ENCODE peak calls at places on chromosome 10, in eight cellular contexts. One of them, this sample, is unnamed. For H3K4me1, the result is how much of the 10 kb centered on the place peaks cover.

GRCh38 chr10:107914450-107915276 is 750.2 kb upstream of the SORCS1 start:
- DNase-seq in CD4-positive, CD25-positive, alpha-beta regulatory T cell: no peak
- DNase-seq in mammary epithelial cell: peak
- DNase-seq in ovary: no peak
- DNase-seq in adrenal gland: no peak
- DNase-seq in transverse colon: peak
- DNase-seq in neural progenitor cell: peak
- DNase-seq in stomach: no peak
- DNase-seq in this sample: no peak

GRCh38 chr10:131901181-131901829 is 497 bp downstream of the PPP2R2D start:
- DNase-seq in CD4-positive, CD25-positive, alpha-beta regulatory T cell: peak
- DNase-seq in mammary epithelial cell: no peak
- DNase-seq in ovary: peak
- DNase-seq in adrenal gland: peak
- DNase-seq in transverse colon: peak
- DNase-seq in neural progenitor cell: peak
- DNase-seq in stomach: peak
- DNase-seq in this sample: no peak

GRCh38 chr10:33321516-33321915 is 13.0 kb downstream of the NRP1 start:
- DNase-seq in CD4-positive, CD25-positive, alpha-beta regulatory T cell: no peak
- DNase-seq in mammary epithelial cell: no peak
- DNase-seq in ovary: no peak
- DNase-seq in adrenal gland: no peak
- DNase-seq in transverse colon: no peak
- DNase-seq in neural progenitor cell: no peak
- DNase-seq in stomach: no peak
- DNase-seq in this sample: no peak

GRCh38 chr10:101270763-101271162 is 41.5 kb upstream of the LBX1 start:
- DNase-seq in CD4-positive, CD25-positive, alpha-beta regulatory T cell: no peak
- DNase-seq in mammary epithelial cell: no peak
- DNase-seq in ovary: no peak
- DNase-seq in adrenal gland: no peak
- DNase-seq in transverse colon: no peak
- DNase-seq in neural progenitor cell: no peak
- DNase-seq in stomach: no peak
- DNase-seq in this sample: no peak

GRCh38 chr10:102917314-102917961 is 656 bp upstream of the CNNM2 start:
- DNase-seq in CD4-positive, CD25-positive, alpha-beta regulatory T cell: peak
- DNase-seq in mammary epithelial cell: peak
- DNase-seq in ovary: peak
- DNase-seq in adrenal gland: peak
- DNase-seq in transverse colon: peak
- DNase-seq in neural progenitor cell: peak
- DNase-seq in stomach: peak
- DNase-seq in this sample: no peak

GRCh38 chr10:97879241-97879640 is 29.6 kb downstream of the GOLGA7B start:
- DNase-seq in CD4-positive, CD25-positive, alpha-beta regulatory T cell: no peak
- DNase-seq in mammary epithelial cell: no peak
- DNase-seq in ovary: no peak
- DNase-seq in adrenal gland: no peak
- DNase-seq in transverse colon: no peak
- DNase-seq in neural progenitor cell: no peak
- DNase-seq in stomach: no peak
- DNase-seq in this sample: no peak

GRCh38 chr10:66538352-66538751 is 387.5 kb upstream of the LRRTM3 start:
- DNase-seq in CD4-positive, CD25-positive, alpha-beta regulatory T cell: no peak
- DNase-seq in mammary epithelial cell: no peak
- DNase-seq in ovary: no peak
- DNase-seq in adrenal gland: no peak
- DNase-seq in transverse colon: no peak
- DNase-seq in neural progenitor cell: no peak
- DNase-seq in stomach: no peak
- DNase-seq in this sample: no peak

GRCh38 chr10:43398939-43399871 is 9.8 kb downstream of the HNRNPF start:
- DNase-seq in CD4-positive, CD25-positive, alpha-beta regulatory T cell: no peak
- DNase-seq in mammary epithelial cell: no peak
- DNase-seq in ovary: no peak
- DNase-seq in adrenal gland: no peak
- DNase-seq in transverse colon: no peak
- DNase-seq in neural progenitor cell: no peak
- DNase-seq in stomach: no peak
- DNase-seq in this sample: no peak

GRCh38 chr10:7027913-7028808 is 382.7 kb downstream of the SFMBT2 start:
- DNase-seq in CD4-positive, CD25-positive, alpha-beta regulatory T cell: no peak
- DNase-seq in mammary epithelial cell: peak
- DNase-seq in ovary: no peak
- DNase-seq in adrenal gland: no peak
- DNase-seq in transverse colon: no peak
- DNase-seq in neural progenitor cell: no peak
- DNase-seq in stomach: no peak
- DNase-seq in this sample: peak

GRCh38 chr10:124500767-124501166 is 39.1 kb downstream of the LHPP start:
- DNase-seq in CD4-positive, CD25-positive, alpha-beta regulatory T cell: no peak
- DNase-seq in mammary epithelial cell: no peak
- DNase-seq in ovary: no peak
- DNase-seq in adrenal gland: no peak
- DNase-seq in transverse colon: no peak
- DNase-seq in neural progenitor cell: no peak
- DNase-seq in stomach: no peak
- DNase-seq in this sample: no peak

GRCh38 chr10:80535671-80536360 is 1.9 kb upstream of the SH2D4B start:
- DNase-seq in CD4-positive, CD25-positive, alpha-beta regulatory T cell: peak
- DNase-seq in mammary epithelial cell: peak
- DNase-seq in ovary: peak
- DNase-seq in adrenal gland: peak
- DNase-seq in transverse colon: peak
- DNase-seq in neural progenitor cell: peak
- DNase-seq in stomach: peak
- DNase-seq in this sample: peak

GRCh38 chr10:114716811-114717404 is 58.8 kb upstream of the ABLIM1 start:
- DNase-seq in CD4-positive, CD25-positive, alpha-beta regulatory T cell: no peak
- DNase-seq in mammary epithelial cell: no peak
- DNase-seq in ovary: no peak
- DNase-seq in adrenal gland: no peak
- DNase-seq in transverse colon: no peak
- DNase-seq in neural progenitor cell: no peak
- DNase-seq in stomach: no peak
- DNase-seq in this sample: no peak

GRCh38 chr10:131810036-131810804 is 90.6 kb upstream of the PPP2R2D start:
- DNase-seq in CD4-positive, CD25-positive, alpha-beta regulatory T cell: no peak
- DNase-seq in mammary epithelial cell: no peak
- DNase-seq in ovary: no peak
- DNase-seq in adrenal gland: no peak
- DNase-seq in transverse colon: no peak
- DNase-seq in neural progenitor cell: no peak
- DNase-seq in stomach: peak
- DNase-seq in this sample: no peak

GRCh38 chr10:91433620-91434019 is 23.5 kb downstream of the HECTD2 start:
- DNase-seq in CD4-positive, CD25-positive, alpha-beta regulatory T cell: no peak
- DNase-seq in mammary epithelial cell: no peak
- DNase-seq in ovary: no peak
- DNase-seq in adrenal gland: no peak
- DNase-seq in transverse colon: no peak
- DNase-seq in neural progenitor cell: no peak
- DNase-seq in stomach: no peak
- DNase-seq in this sample: no peak

GRCh38 chr10:93074597-93075368 is 1.1 kb downstream of the CYP26A1 start:
- DNase-seq in CD4-positive, CD25-positive, alpha-beta regulatory T cell: no peak
- DNase-seq in mammary epithelial cell: no peak
- DNase-seq in ovary: no peak
- DNase-seq in adrenal gland: no peak
- DNase-seq in transverse colon: no peak
- DNase-seq in neural progenitor cell: peak
- DNase-seq in stomach: no peak
- DNase-seq in this sample: no peak

GRCh38 chr10:63268798-63269503 is 135.8 kb downstream of the NRBF2 start:
- DNase-seq in CD4-positive, CD25-positive, alpha-beta regulatory T cell: peak
- DNase-seq in mammary epithelial cell: peak
- DNase-seq in ovary: peak
- DNase-seq in adrenal gland: peak
- DNase-seq in transverse colon: peak
- DNase-seq in neural progenitor cell: peak
- DNase-seq in stomach: peak
- DNase-seq in this sample: peak

GRCh38 chr10:102188298-102188940 is 36.2 kb downstream of the NOLC1 start:
- DNase-seq in CD4-positive, CD25-positive, alpha-beta regulatory T cell: no peak
- DNase-seq in mammary epithelial cell: no peak
- DNase-seq in ovary: no peak
- DNase-seq in adrenal gland: no peak
- DNase-seq in transverse colon: peak
- DNase-seq in neural progenitor cell: peak
- DNase-seq in stomach: no peak
- DNase-seq in this sample: no peak

GRCh38 chr10:71157435-71157834 is 54.9 kb upstream of the UNC5B start:
- DNase-seq in CD4-positive, CD25-positive, alpha-beta regulatory T cell: no peak
- DNase-seq in mammary epithelial cell: no peak
- DNase-seq in ovary: no peak
- DNase-seq in adrenal gland: no peak
- DNase-seq in transverse colon: no peak
- DNase-seq in neural progenitor cell: no peak
- DNase-seq in stomach: no peak
- DNase-seq in this sample: no peak

GRCh38 chr10:71435571-71436267 is 39.0 kb downstream of the CDH23 start:
- DNase-seq in CD4-positive, CD25-positive, alpha-beta regulatory T cell: no peak
- DNase-seq in mammary epithelial cell: no peak
- DNase-seq in ovary: no peak
- DNase-seq in adrenal gland: no peak
- DNase-seq in transverse colon: peak
- DNase-seq in neural progenitor cell: no peak
- DNase-seq in stomach: no peak
- DNase-seq in this sample: no peak

GRCh38 chr10:86711957-86712708 is 43.8 kb downstream of the LDB3 start:
- DNase-seq in CD4-positive, CD25-positive, alpha-beta regulatory T cell: no peak
- DNase-seq in mammary epithelial cell: peak
- DNase-seq in ovary: no peak
- DNase-seq in adrenal gland: peak
- DNase-seq in transverse colon: no peak
- DNase-seq in neural progenitor cell: peak
- DNase-seq in stomach: no peak
- DNase-seq in this sample: no peak

GRCh38 chr10:44966816-44967509 is 7.4 kb downstream of the RASSF4 start:
- DNase-seq in CD4-positive, CD25-positive, alpha-beta regulatory T cell: no peak
- DNase-seq in mammary epithelial cell: no peak
- DNase-seq in ovary: peak
- DNase-seq in adrenal gland: no peak
- DNase-seq in transverse colon: no peak
- DNase-seq in neural progenitor cell: no peak
- DNase-seq in stomach: no peak
- DNase-seq in this sample: no peak

GRCh38 chr10:31320179-31320597 is 1.2 kb downstream of the ZEB1 start:
- DNase-seq in CD4-positive, CD25-positive, alpha-beta regulatory T cell: peak
- DNase-seq in mammary epithelial cell: peak
- DNase-seq in ovary: peak
- DNase-seq in adrenal gland: peak
- DNase-seq in transverse colon: peak
- DNase-seq in neural progenitor cell: peak
- DNase-seq in stomach: peak
- DNase-seq in this sample: no peak

DNA sequence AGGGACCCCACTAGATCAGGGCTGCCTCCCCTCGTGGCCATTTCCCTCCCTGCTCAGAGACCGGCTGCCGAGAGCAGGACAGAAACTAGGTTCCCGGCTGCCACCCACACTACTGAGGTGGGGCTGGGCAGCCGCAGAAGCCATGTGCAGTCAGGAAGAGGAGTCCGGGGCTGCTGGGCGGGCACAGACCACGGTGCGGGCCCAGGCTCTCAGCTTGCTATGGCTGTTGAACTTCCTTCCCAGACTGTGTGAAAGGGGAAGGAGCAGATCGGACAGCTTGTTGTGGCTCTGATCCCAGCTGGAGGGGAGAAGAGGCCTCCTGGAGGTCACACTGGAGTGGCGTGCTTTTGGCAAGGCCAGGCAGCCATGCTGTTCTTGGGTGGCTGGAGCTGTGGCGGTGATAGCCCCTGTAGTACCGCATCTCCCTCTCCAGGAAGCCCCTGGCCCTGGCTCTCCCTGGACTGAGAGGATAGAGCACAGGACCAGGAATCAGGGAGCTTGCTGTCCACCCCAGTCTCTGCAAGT is 56.8 kb downstream of the HK1 start:
- DNase-seq in CD4-positive, CD25-positive, alpha-beta regulatory T cell: no peak
- DNase-seq in mammary epithelial cell: no peak
- DNase-seq in ovary: peak
- DNase-seq in adrenal gland: peak
- DNase-seq in transverse colon: peak
- DNase-seq in neural progenitor cell: no peak
- DNase-seq in stomach: no peak
- DNase-seq in this sample: no peak
- H3K4me1 ChIP-seq in CD4-positive, CD25-positive, alpha-beta regulatory T cell: under half
- H3K4me1 ChIP-seq in mammary epithelial cell: half or more
- H3K4me1 ChIP-seq in ovary: under half
- H3K4me1 ChIP-seq in adrenal gland: under half
- H3K4me1 ChIP-seq in transverse colon: under half
- H3K4me1 ChIP-seq in neural progenitor cell: under half
- H3K4me1 ChIP-seq in stomach: half or more
- H3K4me1 ChIP-seq in this sample: half or more

GRCh38 chr10:110456046-110456445 is 41.7 kb upstream of the DUSP5 start:
- DNase-seq in CD4-positive, CD25-positive, alpha-beta regulatory T cell: no peak
- DNase-seq in mammary epithelial cell: peak
- DNase-seq in ovary: no peak
- DNase-seq in adrenal gland: no peak
- DNase-seq in transverse colon: peak
- DNase-seq in neural progenitor cell: no peak
- DNase-seq in stomach: peak
- DNase-seq in this sample: peak
- H3K4me1 ChIP-seq in CD4-positive, CD25-positive, alpha-beta regulatory T cell: under half
- H3K4me1 ChIP-seq in mammary epithelial cell: under half
- H3K4me1 ChIP-seq in ovary: under half
- H3K4me1 ChIP-seq in adrenal gland: under half
- H3K4me1 ChIP-seq in transverse colon: under half
- H3K4me1 ChIP-seq in neural progenitor cell: under half
- H3K4me1 ChIP-seq in stomach: under half
- H3K4me1 ChIP-seq in this sample: under half

GRCh38 chr10:104447331-104447730 is 93.7 kb downstream of the CFAP58 start:
- DNase-seq in CD4-positive, CD25-positive, alpha-beta regulatory T cell: no peak
- DNase-seq in mammary epithelial cell: peak
- DNase-seq in ovary: no peak
- DNase-seq in adrenal gland: no peak
- DNase-seq in transverse colon: no peak
- DNase-seq in neural progenitor cell: no peak
- DNase-seq in stomach: no peak
- DNase-seq in this sample: no peak
- H3K4me1 ChIP-seq in CD4-positive, CD25-positive, alpha-beta regulatory T cell: under half
- H3K4me1 ChIP-seq in mammary epithelial cell: half or more
- H3K4me1 ChIP-seq in ovary: under half
- H3K4me1 ChIP-seq in adrenal gland: under half
- H3K4me1 ChIP-seq in transverse colon: under half
- H3K4me1 ChIP-seq in neural progenitor cell: under half
- H3K4me1 ChIP-seq in stomach: under half
- H3K4me1 ChIP-seq in this sample: under half

DNA sequence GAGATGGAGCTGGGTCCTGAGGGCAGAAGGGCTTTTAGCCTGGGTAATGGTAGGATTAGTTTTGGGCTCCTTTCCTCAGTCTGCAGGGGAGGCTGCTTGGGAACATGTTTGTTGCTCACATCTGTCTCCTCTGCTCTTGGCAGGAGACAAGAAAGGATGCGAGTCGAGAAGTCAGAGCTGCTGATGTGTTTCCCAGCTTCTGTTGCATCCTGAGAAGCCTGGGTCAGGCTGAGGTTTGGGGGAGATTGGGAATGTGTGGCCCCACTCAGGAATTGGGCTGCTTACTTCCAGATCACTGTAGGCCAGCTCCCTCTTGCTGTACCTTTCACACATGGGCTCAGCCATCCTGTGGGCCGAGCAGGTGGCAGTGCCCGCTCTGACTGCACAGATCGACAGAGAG is 79.2 kb downstream of the CCNY start:
- DNase-seq in CD4-positive, CD25-positive, alpha-beta regulatory T cell: no peak
- DNase-seq in mammary epithelial cell: no peak
- DNase-seq in ovary: no peak
- DNase-seq in adrenal gland: no peak
- DNase-seq in transverse colon: no peak
- DNase-seq in neural progenitor cell: no peak
- DNase-seq in stomach: no peak
- DNase-seq in this sample: no peak
- H3K4me1 ChIP-seq in CD4-positive, CD25-positive, alpha-beta regulatory T cell: under half
- H3K4me1 ChIP-seq in mammary epithelial cell: under half
- H3K4me1 ChIP-seq in ovary: under half
- H3K4me1 ChIP-seq in adrenal gland: under half
- H3K4me1 ChIP-seq in transverse colon: under half
- H3K4me1 ChIP-seq in neural progenitor cell: under half
- H3K4me1 ChIP-seq in stomach: half or more
- H3K4me1 ChIP-seq in this sample: under half

This sample was measured in foreskin keratinocyte.